ENCODE peak calls at places on chromosomes 11 and 22, in four cellular contexts. N, X, T and I are unnamed samples.

GRCh38 chr11:64759722-64760719 is at the start of gene PYGM:
- DNase-seq in X (peak; percentile 90), T (no peak), N (no peak), I (peak; percentile 66)

GRCh38 chr11:1938343-1939005 is 8.7 kb upstream of the MRPL23 start:
- DNase-seq in X (no peak), N (no peak), T (no peak), I (no peak)

GRCh38 chr22:40628354-40629042 is 8.0 kb downstream of the MRTFA start:
- DNase-seq in X (no peak), N (no peak), T (no peak), I (no peak)

GRCh38 chr11:17781221-17781620 is 46.6 kb downstream of the KCNC1 start:
- DNase-seq in T (no peak), X (no peak), N (no peak), I (no peak)

GRCh38 chr11:113462830-113463229 is 12.4 kb downstream of the DRD2 start:
- DNase-seq in X (no peak), N (no peak), T (no peak), I (no peak)

GRCh38 chr22:37503850-37504249 is 15.4 kb downstream of the CARD10 start:
- DNase-seq in T (no peak), X (no peak), N (no peak), I (peak; percentile 66)

GRCh38 chr22:47793304-47794101 is 1031.1 kb downstream of the TBC1D22A start:
- DNase-seq in X (no peak), T (no peak), N (peak; percentile 71), I (no peak)

GRCh38 chr11:23192256-23192655 is 332.0 kb upstream of the CCDC179 start:
- DNase-seq in N (no peak), T (no peak), X (no peak), I (peak; percentile 11)

GRCh38 chr11:85539029-85539689 is 88.0 kb downstream of the DLG2 start:
- DNase-seq in N (no peak), T (no peak), X (no peak), I (no peak)

GRCh38 chr11:19697721-19698121 is 14.9 kb upstream of the NAV2 start:
- DNase-seq in T (no peak), N (no peak), X (peak; percentile 38), I (no peak)

DNA sequence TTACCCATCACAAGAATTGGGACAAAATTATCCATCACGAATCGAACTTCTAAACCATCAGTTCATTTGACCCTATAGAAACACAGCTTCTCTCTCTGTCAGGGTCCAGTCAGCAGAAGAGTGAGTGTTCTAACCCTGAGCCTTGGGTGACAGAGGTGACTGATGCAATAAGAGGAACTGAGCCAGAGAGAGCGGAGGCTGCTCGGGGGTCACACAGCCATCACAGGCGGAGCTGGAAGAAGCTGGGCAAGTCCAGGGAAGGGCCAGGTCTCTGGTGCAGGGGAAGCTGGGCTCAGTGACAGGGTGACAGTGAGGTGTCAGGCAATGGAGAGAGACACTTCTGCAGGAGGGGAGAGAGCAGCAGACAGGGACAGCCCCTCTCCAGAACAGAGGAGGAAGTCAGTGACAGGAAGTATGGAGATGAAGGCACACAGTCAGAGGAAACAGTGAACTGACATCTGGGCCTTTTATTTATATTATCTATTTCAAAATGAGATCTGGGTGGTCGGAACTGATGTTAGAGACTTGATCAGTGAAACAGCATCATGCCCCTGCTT is 184.0 kb upstream of the TBCEL start:
- DNase-seq in X (no peak), T (no peak), N (peak; percentile 36), I (no peak)
- TF ChIP-seq EZH2phosphoT487 in X (no peak), T (no peak), N (no peak), I (no peak)

GRCh38 chr22:27526851-27527250 is 274.7 kb downstream of the MN1 start:
- DNase-seq in T (no peak), N (no peak), X (no peak), I (peak; percentile 20)

GRCh38 chr22:27533105-27533504 is 268.5 kb downstream of the MN1 start:
- DNase-seq in N (no peak), T (no peak), X (no peak), I (no peak)

GRCh38 chr22:27534720-27535125 is 266.8 kb downstream of the MN1 start:
- DNase-seq in N (no peak), T (no peak), X (no peak), I (peak; percentile 54)

GRCh38 chr22:27535452-27535851 is 266.1 kb downstream of the MN1 start:
- DNase-seq in N (no peak), X (no peak), T (no peak), I (no peak)

DNA sequence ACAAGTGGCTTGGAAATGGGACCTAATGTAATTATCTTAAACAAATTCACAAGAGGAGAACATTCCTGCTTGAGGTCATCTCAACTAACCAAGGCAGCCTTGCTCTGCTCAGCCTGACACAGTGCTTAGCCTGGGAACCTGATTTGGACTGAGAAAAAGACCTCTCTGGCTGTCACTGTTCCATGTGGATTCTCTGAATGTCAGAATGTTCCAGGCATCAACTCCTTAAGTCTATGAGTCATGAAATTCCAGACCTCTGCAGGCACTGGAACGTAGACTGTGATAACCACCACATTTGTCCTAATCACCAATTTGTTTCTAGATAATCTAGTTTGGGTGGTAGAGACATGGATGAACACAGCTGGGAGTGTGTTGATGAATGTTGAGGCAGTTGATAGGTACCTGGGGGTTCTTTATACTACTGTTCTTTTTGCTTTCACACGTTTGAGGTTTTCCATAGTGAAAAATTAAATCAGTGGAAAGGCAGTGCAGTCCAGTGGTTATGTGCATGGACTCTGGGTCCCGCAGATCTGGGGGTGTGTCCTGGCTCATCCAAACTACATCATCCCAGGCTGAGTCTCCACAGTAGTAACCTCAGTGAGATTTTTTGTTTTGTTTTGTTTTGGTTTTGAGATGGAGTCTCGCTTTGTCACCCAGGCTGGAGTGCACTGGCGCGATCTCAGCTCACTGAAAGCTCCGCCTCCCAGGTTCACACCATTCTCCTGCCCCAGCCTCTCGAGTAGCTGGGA is 269.6 kb downstream of the MN1 start:
- DNase-seq in N (no peak), T (no peak), X (no peak), I (peak; percentile 53)
- TF ChIP-seq EZH2phosphoT487 in N (no peak), T (no peak), X (no peak), I (no peak)

GRCh38 chr22:38618682-38619081 is 37.5 kb downstream of the FAM227A start:
- DNase-seq in X (no peak), T (no peak), N (no peak), I (no peak)

GRCh38 chr22:38628444-38628843 is 27.7 kb downstream of the FAM227A start:
- DNase-seq in T (no peak), X (no peak), N (no peak), I (no peak)

GRCh38 chr22:38629108-38629507 is 27.1 kb downstream of the FAM227A start:
- DNase-seq in T (no peak), N (no peak), X (no peak), I (no peak)

GRCh38 chr22:38618258-38618657 is 37.9 kb downstream of the FAM227A start:
- DNase-seq in X (no peak), N (no peak), T (no peak), I (no peak)

DNA sequence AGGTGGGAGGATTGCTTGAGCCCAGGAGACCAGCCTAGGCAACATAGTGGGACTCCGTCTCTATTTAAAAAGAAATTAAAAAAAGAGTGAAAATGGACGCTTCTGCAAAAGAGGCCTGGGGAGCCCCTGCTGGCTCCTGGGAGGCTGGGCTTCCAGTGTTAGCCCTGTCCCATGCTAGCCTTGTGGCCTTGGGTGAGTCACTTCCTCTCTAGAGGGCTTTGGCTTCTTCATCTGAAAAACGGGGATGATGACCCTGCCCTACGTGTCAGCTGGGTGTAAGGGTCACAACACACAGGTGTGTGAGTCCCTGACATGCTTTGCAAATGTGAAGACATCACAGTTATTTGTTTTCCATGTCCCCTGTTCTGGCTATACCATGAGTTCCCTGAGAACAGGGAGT is 32.8 kb downstream of the FAM227A start:
- DNase-seq in N (no peak), X (no peak), T (no peak), I (no peak)
- TF ChIP-seq EZH2phosphoT487 in N (no peak), X (no peak), T (no peak), I (no peak)

DNA sequence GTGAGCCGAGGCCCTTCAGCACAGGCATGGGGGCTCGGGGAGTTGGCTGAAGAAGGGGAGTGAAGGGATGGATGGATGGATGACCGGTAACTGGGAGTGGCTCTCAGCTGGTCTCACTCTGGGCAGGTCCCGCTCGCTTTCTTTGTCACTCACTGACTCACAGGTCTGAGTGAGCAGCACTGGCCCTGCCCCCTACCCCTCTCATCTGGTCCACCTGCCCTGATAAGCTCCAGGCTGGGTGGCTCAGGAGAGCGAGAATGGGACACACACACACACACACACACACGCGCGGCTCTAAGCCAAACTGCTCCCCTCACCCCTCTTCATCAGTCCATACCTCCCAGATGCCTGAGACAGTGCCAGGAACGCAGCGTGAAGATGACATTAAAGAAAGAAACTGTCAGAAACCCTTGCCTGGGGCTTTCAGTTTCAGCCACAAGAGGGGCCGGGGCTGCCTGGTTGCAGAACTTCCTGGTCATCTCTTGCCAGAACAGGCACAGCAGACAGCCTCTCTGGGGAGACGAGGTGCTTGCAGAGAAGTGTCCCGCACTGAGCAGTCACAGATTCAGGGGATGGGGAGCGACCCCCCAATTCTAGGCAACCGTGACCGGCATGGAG is 16.5 kb upstream of the SHISAL1 start:
- DNase-seq in N (peak; percentile 79), T (no peak), X (no peak), I (no peak)
- TF ChIP-seq EZH2phosphoT487 in N (no peak), T (no peak), X (no peak), I (no peak)

GRCh38 chr11:21912280-21912679 is 280.6 kb upstream of the ANO5 start:
- DNase-seq in X (no peak), N (no peak), T (no peak), I (no peak)

GRCh38 chr11:21908211-21908610 is 284.7 kb upstream of the ANO5 start:
- DNase-seq in N (no peak), T (no peak), X (no peak), I (no peak)

GRCh38 chr11:21909145-21909544 is 283.7 kb upstream of the ANO5 start:
- DNase-seq in T (no peak), N (no peak), X (no peak), I (peak; percentile 21)

DNA sequence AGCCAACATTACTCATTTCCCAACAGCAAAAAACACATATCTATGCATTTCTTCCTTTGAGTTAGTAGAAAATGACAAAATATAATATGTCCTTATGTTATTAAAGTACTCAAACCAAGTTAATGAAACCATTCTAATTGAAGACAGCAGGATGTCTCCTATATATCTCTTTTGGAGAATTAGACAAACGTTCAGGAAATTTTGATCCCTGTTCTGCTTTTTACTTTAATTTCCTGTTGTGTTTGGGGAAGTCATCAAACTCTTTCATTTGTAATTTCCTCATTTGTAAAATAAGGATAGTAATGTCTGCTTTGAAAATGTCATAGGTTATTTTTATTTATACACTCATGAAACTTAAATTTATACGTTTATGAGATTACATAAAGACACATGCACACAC is 281.8 kb upstream of the ANO5 start:
- DNase-seq in X (no peak), N (no peak), T (no peak), I (no peak)
- TF ChIP-seq EZH2phosphoT487 in X (no peak), N (no peak), T (no peak), I (no peak)

GRCh38 chr11:13189561-13190435 is 87.8 kb upstream of the BMAL1 start:
- DNase-seq in T (no peak), N (no peak), X (no peak), I (no peak)
- TF ChIP-seq EZH2phosphoT487 in T (no peak), N (no peak), X (no peak), I (no peak)